ENCODE peak calls at places on chromosomes 4 and X, in eight cellular contexts. M is adrenal gland, U is suprapubic skin, E is ovary, H is IMR-90, N is stomach, W is GM12892, F is esophagus squamous epithelium. T is an unnamed sample.

GRCh38 chr4:67892905-67893304 is 9.1 kb upstream of the TMPRSS11D start:
- DNase-seq in U (no peak), W (no peak), F (no peak), H (no peak), E (no peak), M (no peak), N (no peak), T (no peak)

GRCh38 chrX:136185409-136186022 is 38.2 kb downstream of the FHL1 start:
- DNase-seq in H (peak), F (no peak), M (peak), U (no peak), W (no peak), N (no peak), E (no peak), T (no peak)

GRCh38 chr4:6701371-6701770 is 7.7 kb downstream of the S100P start:
- DNase-seq in U (no peak), M (peak), F (no peak), N (no peak), H (no peak), W (no peak), E (no peak), T (no peak)

GRCh38 chrX:48489296-48489695 is 13.3 kb downstream of the FTSJ1 start:
- DNase-seq in E (no peak), F (no peak), H (no peak), U (no peak), M (no peak), N (no peak), W (no peak), T (no peak)

GRCh38 chr4:144687466-144687865 is 41.5 kb downstream of the HHIP start:
- DNase-seq in M (no peak), H (no peak), W (no peak), U (no peak), N (no peak), F (no peak), E (no peak), T (no peak)

GRCh38 chr4:99324361-99324760 is 3.2 kb upstream of the ADH1B start:
- DNase-seq in N (no peak), F (no peak), W (no peak), H (no peak), E (no peak), U (no peak), M (no peak), T (no peak)

GRCh38 chr4:61003301-61003700 is 196.8 kb upstream of the ADGRL3 start:
- DNase-seq in E (no peak), N (no peak), F (no peak), W (no peak), H (peak), U (no peak), M (no peak), T (no peak)

GRCh38 chrX:17052776-17053175 is 106.3 kb downstream of the REPS2 start:
- DNase-seq in N (no peak), W (no peak), U (no peak), H (no peak), E (no peak), F (no peak), M (no peak), T (no peak)

GRCh38 chr4:13990596-13991589 is 363.4 kb upstream of the BOD1L1 start:
- DNase-seq in H (peak), W (no peak), M (peak), U (no peak), N (peak), F (no peak), E (no peak), T (no peak)

GRCh38 chr4:476501-476900 is 22.5 kb downstream of the ZNF721 start:
- DNase-seq in E (no peak), M (no peak), F (no peak), H (peak), W (no peak), U (no peak), N (no peak), T (peak)

GRCh38 chr4:7813674-7814073 is 126.0 kb downstream of the AFAP1 start:
- DNase-seq in M (peak), H (peak), E (no peak), U (no peak), N (no peak), F (no peak), W (no peak), T (no peak)

GRCh38 chrX:56728321-56728720 is 722 bp upstream of the NBDY start:
- DNase-seq in W (no peak), N (no peak), F (no peak), M (no peak), E (no peak), U (no peak), H (no peak), T (no peak)

GRCh38 chrX:94961730-94962129 is 1287.7 kb downstream of the FAM133A start:
- DNase-seq in F (no peak), H (no peak), M (no peak), U (no peak), N (no peak), W (no peak), E (no peak), T (no peak)

GRCh38 chr4:139559095-139559490 is 3.1 kb upstream of the SETD7 start:
- DNase-seq in E (no peak), U (no peak), H (no peak), F (no peak), M (no peak), N (no peak), W (no peak), T (no peak)

GRCh38 chrX:38061335-38061734 is 55.0 kb downstream of the SYTL5 start:
- DNase-seq in H (peak), U (no peak), E (no peak), M (no peak), W (no peak), N (no peak), F (no peak), T (no peak)

GRCh38 chr4:53702334-53703266 is 111.3 kb upstream of the LNX1 start:
- DNase-seq in W (peak), M (peak), H (peak), F (no peak), E (peak), U (peak), N (peak), T (peak)

GRCh38 chr4:147683172-147683571 is 791 bp downstream of the PRMT9 start:
- DNase-seq in M (peak), W (no peak), E (no peak), U (no peak), H (peak), N (no peak), F (no peak), T (no peak)

GRCh38 chr4:118732591-118733330 is 47.6 kb downstream of the METTL14 start:
- DNase-seq in E (no peak), M (no peak), U (no peak), F (no peak), N (no peak), W (no peak), H (peak), T (peak)

GRCh38 chr4:145909331-145909730 is 29.3 kb downstream of the ZNF827 start:
- DNase-seq in H (no peak), W (no peak), N (peak), M (no peak), E (peak), F (no peak), U (no peak), T (no peak)

GRCh38 chr4:20432098-20432497 is 180.4 kb downstream of the SLIT2 start:
- DNase-seq in E (no peak), M (no peak), F (no peak), H (no peak), N (no peak), W (no peak), U (no peak), T (no peak)

GRCh38 chrX:41677661-41678060 is 11.1 kb upstream of the GPR34 start:
- DNase-seq in F (no peak), W (no peak), U (no peak), M (no peak), N (no peak), H (no peak), E (no peak), T (no peak)

GRCh38 chr4:87108142-87108546 is 112.3 kb downstream of the KLHL8 start:
- DNase-seq in H (peak), N (no peak), E (no peak), M (peak), U (peak), W (no peak), F (no peak), T (peak)

GRCh38 chr4:1246111-1246881 is 2.6 kb downstream of the CTBP1 start:
- DNase-seq in N (no peak), W (peak), U (peak), F (no peak), E (peak), M (peak), H (no peak), T (no peak)

GRCh38 chr4:183399616-183400015 is 44.8 kb upstream of the CDKN2AIP start:
- DNase-seq in H (no peak), M (no peak), E (no peak), N (no peak), W (no peak), F (no peak), U (no peak), T (no peak)

GRCh38 chr4:82394896-82395295 is 21.1 kb upstream of the HNRNPD start:
- DNase-seq in N (no peak), W (no peak), U (no peak), E (no peak), F (no peak), H (no peak), M (no peak), T (no peak)

GRCh38 chrX:118049713-118050112 is 66.9 kb downstream of the KLHL13 start:
- DNase-seq in E (no peak), W (no peak), F (no peak), U (no peak), H (no peak), N (no peak), M (no peak), T (no peak)

GRCh38 chrX:97616883-97617510 is 733.3 kb downstream of the RPA4 start:
- DNase-seq in M (no peak), H (peak), W (peak), U (no peak), F (no peak), N (no peak), E (no peak), T (peak)

GRCh38 chrX:24301060-24301459 is 12.8 kb downstream of the SUPT20HL2 start:
- DNase-seq in F (no peak), W (no peak), U (no peak), M (no peak), H (no peak), E (no peak), N (no peak), T (no peak)

GRCh38 chr4:83535520-83535944 is 376 bp upstream of the GPAT3 start:
- DNase-seq in F (no peak), W (peak), H (peak), N (peak), U (peak), M (peak), E (peak), T (peak)

GRCh38 chr4:100372432-100372831 is 145.4 kb downstream of the EMCN start:
- DNase-seq in U (no peak), E (no peak), N (no peak), F (no peak), H (no peak), M (no peak), W (no peak), T (no peak)

GRCh38 chr4:151227731-151228130 is 49.2 kb upstream of the PRSS48 start:
- DNase-seq in F (no peak), U (peak), H (peak), W (no peak), E (peak), N (no peak), M (peak), T (peak)

GRCh38 chrX:105553118-105553517 is 269.2 kb upstream of the NRK start:
- DNase-seq in H (no peak), U (no peak), E (no peak), F (no peak), W (no peak), M (no peak), N (no peak), T (no peak)

GRCh38 chr4:111070390-111070789 is 447.5 kb upstream of the PITX2 start:
- DNase-seq in M (no peak), H (no peak), W (no peak), E (no peak), F (no peak), U (no peak), N (no peak), T (no peak)

GRCh38 chrX:2516612-2517011 is 15.8 kb upstream of the DHRSX start:
- DNase-seq in U (no peak), F (no peak), N (no peak), E (no peak), W (no peak), H (no peak), M (no peak), T (no peak)

GRCh38 chrX:103628386-103629290 is at the start of gene TCEAL1:
- DNase-seq in F (no peak), M (peak), H (peak), U (peak), W (no peak), N (peak), E (peak), T (no peak)

GRCh38 chr4:131644619-131645018 is 1504.5 kb upstream of the PCDH10 start:
- DNase-seq in E (no peak), U (no peak), M (peak), W (no peak), F (no peak), N (no peak), H (peak), T (no peak)

GRCh38 chrX:54182864-54183613 is at the start of gene FAM120C:
- DNase-seq in U (peak), F (peak), N (peak), W (peak), E (peak), H (peak), M (peak), T (peak)
- TF ChIP-seq POLR2A in U (no peak), F (no peak), N (no peak), W (no peak), E (no peak), H (peak), M (peak), T (peak)

GRCh38 chr4:3045500-3045850 is 28.9 kb downstream of the HTT-AS start:
- DNase-seq in W (no peak), F (peak), E (no peak), U (no peak), H (peak), M (peak), N (peak), T (no peak)

GRCh38 chr4:3046149-3046548 is 28.2 kb downstream of the HTT-AS start:
- DNase-seq in H (no peak), E (no peak), U (no peak), N (no peak), W (no peak), F (no peak), M (no peak), T (no peak)

GRCh38 chr4:3046623-3047022 is 27.7 kb downstream of the HTT-AS start:
- DNase-seq in H (no peak), U (no peak), W (no peak), N (no peak), M (no peak), E (no peak), F (no peak), T (no peak)

GRCh38 chr4:3044812-3045499 is 29.4 kb downstream of the HTT-AS start:
- DNase-seq in U (no peak), H (no peak), E (no peak), N (no peak), M (no peak), F (no peak), W (no peak), T (no peak)

GRCh38 chr4:3047464-3048286 is 26.7 kb downstream of the HTT-AS start:
- DNase-seq in W (no peak), E (peak), F (peak), N (peak), M (peak), H (peak), U (no peak), T (no peak)
- TF ChIP-seq POLR2A in W (no peak), E (no peak), F (no peak), N (no peak), M (peak), H (no peak), U (no peak), T (no peak)

GRCh38 chrX:11758400-11759171 is 549 bp downstream of the MSL3 start:
- DNase-seq in N (peak), E (peak), F (peak), H (peak), M (peak), W (peak), U (peak), T (peak)
- TF ChIP-seq POLR2A in N (no peak), E (peak), F (no peak), H (no peak), M (no peak), W (peak), U (no peak), T (peak)

GRCh38 chr4:109816082-109816442 is 500 bp downstream of the GAR1 start:
- DNase-seq in F (no peak), U (peak), M (no peak), E (no peak), W (no peak), N (peak), H (no peak), T (no peak)

GRCh38 chr4:109818268-109818667 is 2.7 kb downstream of the GAR1 start:
- DNase-seq in H (no peak), U (no peak), W (no peak), F (no peak), E (no peak), N (no peak), M (no peak), T (no peak)

GRCh38 chr4:109811707-109812106 is 3.9 kb upstream of the GAR1 start:
- DNase-seq in N (no peak), M (no peak), E (no peak), U (no peak), F (no peak), H (no peak), W (no peak), T (no peak)

GRCh38 chr4:109816894-109817293 is 1.3 kb downstream of the GAR1 start:
- DNase-seq in F (no peak), W (no peak), U (no peak), N (no peak), E (no peak), H (no peak), M (no peak), T (no peak)

GRCh38 chr4:109815151-109816081 is at the start of gene GAR1:
- DNase-seq in U (peak), W (peak), M (peak), N (peak), H (peak), F (peak), E (peak), T (peak)
- TF ChIP-seq POLR2A in U (no peak), W (peak), M (peak), N (no peak), H (peak), F (no peak), E (no peak), T (peak)